ENCODE peak calls at places on chromosome 22, in five cellular contexts. K is K562, G is HCT116, D is stomach, P is heart left ventricle. W is an unnamed sample.

GRCh38 chr22:42842658-42843370 is 14.3 kb downstream of the ARFGAP3 start:
- DNase-seq in G (no peak), K (no peak), D (no peak), P (no peak), W (no peak)

GRCh38 chr22:48279465-48279765 is 1517.0 kb downstream of the TBC1D22A start:
- DNase-seq in D (no peak), G (no peak), K (no peak), P (no peak), W (no peak)

GRCh38 chr22:49521787-49522224 is 305.9 kb downstream of the BRD1 start:
- DNase-seq in D (no peak), G (no peak), K (no peak), P (no peak), W (no peak)

GRCh38 chr22:50613291-50613981 is 12.8 kb downstream of the MAPK8IP2 start:
- DNase-seq in D (peak; percentile 95), P (peak; percentile 62), K (peak; percentile 82), G (peak; percentile 68), W (no peak)

GRCh38 chr22:35561796-35562526 is 21.3 kb downstream of the RASD2 start:
- DNase-seq in G (peak; percentile 70), P (no peak), D (no peak), K (peak; percentile 52), W (peak; percentile 79)

GRCh38 chr22:24502540-24502939 is 7.4 kb downstream of the UPB1 start:
- DNase-seq in P (no peak), G (no peak), D (no peak), K (no peak), W (no peak)

GRCh38 chr22:32788884-32789624 is 12.5 kb upstream of the TIMP3 start:
- DNase-seq in G (no peak), D (no peak), P (no peak), K (no peak), W (no peak)

GRCh38 chr22:36086170-36086490 is 57.5 kb upstream of the RBFOX2 start:
- DNase-seq in K (peak; percentile 43), D (no peak), P (no peak), G (no peak), W (peak; percentile 12)

GRCh38 chr22:42169055-42169469 is 38.5 kb upstream of the CYP2D6 start:
- DNase-seq in P (peak; percentile 55), K (peak; percentile 80), G (peak; percentile 56), D (peak; percentile 67), W (no peak)

GRCh38 chr22:27267145-27267544 is 534.4 kb downstream of the MN1 start:
- DNase-seq in P (no peak), K (no peak), D (no peak), G (no peak), W (no peak)

GRCh38 chr22:27474711-27475547 is 326.6 kb downstream of the MN1 start:
- DNase-seq in G (peak; percentile 66), P (no peak), K (no peak), D (no peak), W (peak; percentile 54)

GRCh38 chr22:27825174-27825573 is 23.6 kb upstream of the MN1 start:
- DNase-seq in D (no peak), G (no peak), P (no peak), K (peak; percentile 39), W (no peak)

DNA sequence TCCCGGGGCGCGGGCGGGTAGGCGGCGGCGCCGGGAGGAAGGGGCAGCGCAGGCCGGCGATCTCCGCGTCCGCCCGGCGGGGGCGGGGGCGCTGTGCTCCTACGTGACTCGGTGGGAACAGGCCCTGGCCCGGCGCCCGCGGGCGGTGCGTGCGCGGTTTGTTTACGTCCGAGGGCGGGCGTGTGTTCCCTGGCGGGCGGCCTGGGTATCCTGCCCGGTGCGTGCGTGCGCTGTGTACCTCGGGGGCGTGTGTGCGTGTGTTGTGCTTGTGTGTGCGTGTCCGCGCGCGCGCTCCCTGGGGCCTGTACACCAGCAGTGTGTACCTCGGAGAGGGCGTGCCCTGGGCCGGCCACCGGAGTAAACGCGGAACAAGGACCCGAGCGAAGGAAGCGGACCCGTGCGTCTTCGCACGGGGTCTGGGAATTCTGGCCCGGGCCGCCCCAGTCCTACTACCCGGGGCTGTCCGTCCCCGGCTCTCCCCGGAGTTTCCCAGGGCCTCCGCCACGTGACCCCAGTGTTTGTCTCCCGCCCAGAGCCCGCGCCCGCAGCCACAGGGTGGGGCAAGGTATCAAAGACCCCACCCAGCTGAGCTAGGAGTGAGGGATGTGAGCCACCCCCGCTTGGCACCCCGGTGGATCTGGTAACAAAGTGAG is 769 bp downstream of the MAFF start:
- DNase-seq in D (peak; percentile 94), K (peak; percentile 83), P (peak; percentile 91), G (no peak), W (no peak)
- TF ChIP-seq POLR2A in D (no peak), K (no peak), P (no peak), G (no peak), W (no peak)

DNA sequence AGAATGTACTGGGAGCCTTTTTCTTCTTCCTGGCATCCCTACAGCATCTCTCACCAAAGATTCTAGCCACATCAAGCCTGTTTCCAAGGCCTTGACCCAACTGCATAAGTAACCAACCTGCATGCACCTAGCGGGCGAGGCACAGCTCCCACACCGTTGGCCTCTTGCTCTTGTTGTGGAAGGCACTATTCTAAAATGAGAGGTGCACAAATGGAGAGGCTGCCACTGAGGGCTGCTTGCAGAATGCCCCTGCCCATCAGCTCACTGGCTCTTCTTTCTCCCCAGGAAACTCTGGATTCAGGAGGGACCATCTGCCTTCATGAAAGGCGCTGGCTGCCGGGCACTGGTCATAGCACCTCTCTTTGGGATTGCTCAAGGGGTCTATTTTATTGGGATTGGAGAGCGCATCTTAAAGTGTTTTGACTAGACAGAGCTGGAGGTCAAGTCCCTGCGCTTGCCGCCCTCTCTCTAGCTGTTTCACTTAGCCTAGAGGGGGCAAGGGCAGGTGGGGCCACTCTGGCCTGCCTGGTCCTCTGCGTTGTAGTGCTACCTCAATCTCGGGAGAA is 26.6 kb downstream of the SLC25A18 start:
- DNase-seq in P (no peak), G (no peak), K (no peak), D (no peak), W (no peak)
- TF ChIP-seq POLR2A in P (no peak), G (no peak), K (peak; percentile 24), D (no peak), W (no peak)

DNA sequence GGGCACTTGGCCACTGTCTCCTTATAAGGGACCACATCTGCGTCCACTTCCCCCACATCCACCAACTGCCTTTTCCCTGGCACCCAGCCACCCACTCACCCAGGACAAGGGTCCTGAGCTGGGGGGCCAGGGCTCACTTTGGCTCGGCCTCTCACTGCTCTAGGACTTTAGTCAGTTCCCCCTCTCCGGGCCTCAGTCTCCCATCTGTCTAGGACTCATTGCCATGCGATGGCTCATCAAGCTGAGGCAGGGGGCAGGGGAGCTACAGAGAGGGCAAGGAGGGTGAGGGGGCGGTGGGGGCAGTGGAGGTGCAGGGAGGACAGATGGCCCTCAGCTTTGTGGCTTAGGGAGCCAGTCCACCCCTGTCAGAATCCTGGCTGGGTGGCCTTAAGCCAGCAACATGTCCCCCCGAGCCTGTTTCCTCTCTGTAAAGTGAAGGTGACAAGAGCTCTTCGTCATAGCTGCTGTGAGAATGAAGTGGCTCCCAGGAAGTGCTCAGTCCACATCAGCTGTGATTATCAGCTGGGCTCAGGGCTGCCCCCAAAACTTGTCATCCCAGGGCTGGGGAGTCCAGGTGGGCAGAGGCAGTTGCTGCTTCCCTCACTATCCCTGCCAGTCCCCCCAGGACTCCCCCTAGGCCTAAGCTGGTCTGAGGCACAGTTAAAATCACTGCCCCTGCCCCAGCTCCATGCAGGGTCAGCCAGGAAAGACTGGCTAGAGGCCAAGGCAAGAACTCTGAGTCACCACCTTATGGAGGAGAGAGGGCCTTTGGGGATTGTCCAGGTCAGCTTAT is 14.9 kb downstream of the RAC2 start:
- DNase-seq in D (no peak), G (peak; percentile 43), K (peak; percentile 38), P (no peak), W (peak; percentile 45)
- TF ChIP-seq POLR2A in D (no peak), G (no peak), K (no peak), P (no peak), W (no peak)

DNA sequence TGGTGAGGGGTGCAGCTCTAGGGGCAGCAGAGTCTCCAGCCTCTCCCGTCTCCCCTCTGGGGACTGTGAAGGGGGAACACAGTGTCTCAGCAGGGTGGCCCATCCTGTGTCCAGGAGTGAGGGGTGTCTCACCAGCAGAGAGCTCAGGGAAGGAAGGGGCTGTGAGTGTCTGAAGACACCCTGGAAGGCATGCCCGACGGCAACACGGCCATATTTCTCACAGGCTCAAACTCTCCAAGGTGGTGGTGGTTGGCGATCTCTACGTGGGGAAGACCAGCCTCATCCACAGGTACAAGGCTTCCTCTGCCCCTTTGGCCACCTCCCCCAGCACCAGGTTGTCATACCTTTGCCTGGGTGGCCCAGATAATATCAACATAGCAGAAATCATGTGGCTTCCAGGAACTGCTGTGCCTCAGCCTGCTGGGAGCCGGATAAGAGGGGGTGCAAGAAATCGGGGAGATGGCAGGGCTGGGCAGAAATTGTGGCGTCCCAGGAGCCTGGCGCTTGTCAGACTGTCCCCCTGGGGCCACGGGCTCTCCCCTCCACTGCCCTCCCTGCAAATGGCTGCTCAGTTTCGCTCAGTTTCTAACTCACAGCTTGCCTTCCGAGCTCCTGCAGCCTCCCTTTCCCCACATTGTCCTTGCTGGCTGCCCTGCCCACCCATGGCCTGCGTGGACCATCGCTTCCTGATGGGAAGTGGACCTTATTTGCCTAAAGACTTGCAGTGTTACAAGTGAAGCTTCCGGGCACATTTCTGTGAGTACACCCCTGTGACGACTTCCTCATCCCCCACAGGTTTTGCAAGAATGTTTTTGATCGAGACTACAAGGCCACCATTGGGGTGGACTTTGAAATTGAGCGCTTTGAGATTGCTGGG is 7.2 kb downstream of the RAB36 start:
- DNase-seq in G (no peak), D (no peak), P (no peak), K (no peak), W (no peak)
- TF ChIP-seq POLR2A in G (no peak), D (no peak), P (no peak), K (no peak), W (no peak)

GRCh38 chr22:44472583-44472982 is 25.4 kb downstream of the RTL6 start:
- DNase-seq in P (no peak), K (no peak), D (no peak), G (no peak), W (no peak)
- TF ChIP-seq POLR2A in P (no peak), K (no peak), D (no peak), G (no peak), W (no peak)

GRCh38 chr22:31122532-31123291 is at the start of gene INPP5J:
- DNase-seq in K (no peak), G (peak; percentile 44), P (peak; percentile 78), D (peak; percentile 69), W (peak; percentile 73)
- TF ChIP-seq POLR2A in K (no peak), G (peak; percentile 53), P (no peak), D (no peak), W (peak; percentile 26)

GRCh38 chr22:20507253-20508066 is at the start of gene MED15:
- DNase-seq in K (peak; percentile 100), D (peak; percentile 91), P (peak; percentile 95), G (peak; percentile 69), W (no peak)
- TF ChIP-seq POLR2A in K (no peak), D (no peak), P (peak; percentile 37), G (peak; percentile 33), W (peak; percentile 39)

DNA sequence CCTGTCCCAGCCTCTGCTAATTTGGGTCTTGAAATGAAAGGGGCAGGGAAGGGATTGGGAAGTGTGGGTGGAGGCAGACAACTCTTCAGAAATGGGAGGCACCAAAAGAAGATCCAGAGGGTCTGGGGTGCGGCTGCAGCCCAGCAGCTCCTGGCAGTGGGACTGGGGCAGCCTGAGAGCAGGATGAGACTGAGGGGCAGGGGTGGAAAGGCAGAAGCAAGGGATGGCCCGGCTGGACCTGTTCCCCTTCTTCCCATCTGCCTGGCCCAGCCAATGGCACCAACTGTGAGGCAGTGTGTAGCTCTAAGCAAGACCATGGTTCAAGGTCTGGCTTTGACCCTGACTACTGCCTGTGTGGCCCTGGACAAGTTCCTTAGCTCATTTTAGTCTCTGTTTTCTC is 160.4 kb downstream of the ENTHD1 start:
- DNase-seq in D (no peak), K (no peak), P (no peak), G (no peak), W (no peak)
- TF ChIP-seq POLR2A in D (no peak), K (no peak), P (no peak), G (no peak), W (no peak)

W was measured in H54.